ENCODE peak calls at places on chromosomes 5 and 9, in four cellular contexts. O is amniotic stem cell, R is T47D, M is anterior cingulate cortex. Z is an unnamed sample.

GRCh38 chr5:50445281-50445949 is 4.3 kb upstream of the EMB start:
- DNase-seq in R (no peak), M (no peak), O (no peak), Z (no peak)

GRCh38 chr5:79843450-79844388 is 147.3 kb downstream of the MTX3 start:
- DNase-seq in R (no peak), O (no peak), M (no peak), Z (no peak)

GRCh38 chr5:90534922-90535321 is 5.5 kb upstream of the LYSMD3 start:
- DNase-seq in M (no peak), R (no peak), O (no peak), Z (no peak)

GRCh38 chr5:52771343-52772039 is 16.2 kb upstream of the ITGA1 start:
- DNase-seq in R (no peak), M (no peak), O (no peak), Z (no peak)

GRCh38 chr5:179146277-179146676 is 86.1 kb downstream of the ZNF354C start:
- DNase-seq in O (no peak), M (no peak), R (no peak), Z (no peak)

GRCh38 chr5:143418140-143418866 is 14.8 kb upstream of the NR3C1 start:
- DNase-seq in R (peak), O (no peak), M (no peak), Z (no peak)

GRCh38 chr5:39423331-39423751 is 1.4 kb downstream of the DAB2 start:
- DNase-seq in O (no peak), M (no peak), R (no peak), Z (no peak)

GRCh38 chr9:136946893-136947891 is 2.1 kb downstream of the C8G start:
- DNase-seq in R (no peak), M (no peak), O (no peak), Z (no peak)

GRCh38 chr5:84647581-84647980 is 262.9 kb upstream of the EDIL3 start:
- DNase-seq in R (no peak), O (no peak), M (no peak), Z (no peak)